ENCODE peak calls at places on chromosomes 6 and 20, in seven cellular contexts. Y, A, Z, L, R, H and E are unnamed samples. For H3K4me1, the result is how much of the 10 kb centered on the place peaks cover.

GRCh38 chr6:142635130-142635529 is 309.8 kb downstream of the HIVEP2 start:
- DNase-seq in A (no peak), Z (no peak), H (peak), Y (no peak), L (no peak), R (no peak), E (no peak)

GRCh38 chr6:97947841-97948240 is 664.8 kb upstream of the MMS22L start:
- DNase-seq in H (peak), Y (peak), Z (no peak), A (no peak), L (no peak), R (peak), E (no peak)

GRCh38 chr6:116530436-116530835 is 15.0 kb downstream of the TRAPPC3L start:
- DNase-seq in R (no peak), Z (no peak), Y (no peak), A (no peak), L (no peak), H (peak), E (no peak)

GRCh38 chr6:112231609-112232060 is 22.7 kb downstream of the LAMA4 start:
- DNase-seq in L (no peak), R (no peak), H (peak), Y (no peak), Z (no peak), A (no peak), E (no peak)

GRCh38 chr6:157317129-157317814 is 6.0 kb downstream of the TMEM242 start:
- DNase-seq in Y (peak), A (peak), R (no peak), Z (no peak), L (no peak), H (peak), E (no peak)

GRCh38 chr20:13271977-13272975 is 51.2 kb downstream of the ISM1 start:
- DNase-seq in H (no peak), A (no peak), Y (no peak), R (no peak), Z (no peak), L (no peak), E (no peak)

GRCh38 chr6:2133718-2134310 is 111.6 kb downstream of the GMDS start:
- DNase-seq in Y (no peak), Z (no peak), L (no peak), H (no peak), A (no peak), R (no peak), E (no peak)

GRCh38 chr6:56851104-56851503 is 103.8 kb upstream of the BEND6 start:
- DNase-seq in L (no peak), Y (no peak), H (peak), Z (no peak), A (no peak), R (no peak), E (no peak)

GRCh38 chr20:10786678-10787077 is 112.9 kb upstream of the JAG1 start:
- DNase-seq in H (no peak), Y (no peak), A (no peak), L (no peak), Z (no peak), R (no peak), E (no peak)

GRCh38 chr6:154615483-154616025 is 105.1 kb upstream of the CNKSR3 start:
- DNase-seq in H (peak), A (no peak), R (peak), L (no peak), Y (peak), Z (no peak), E (no peak)

GRCh38 chr6:23511797-23512196 is 614.2 kb upstream of the NRSN1 start:
- DNase-seq in L (no peak), R (no peak), Y (no peak), A (no peak), Z (no peak), H (no peak), E (no peak)

GRCh38 chr20:11880694-11881093 is 37.0 kb upstream of the BTBD3 start:
- DNase-seq in A (no peak), Z (no peak), Y (no peak), H (no peak), R (no peak), L (no peak), E (no peak)

GRCh38 chr20:63483834-63484233 is 11.4 kb upstream of the KCNQ2 start:
- DNase-seq in R (no peak), H (no peak), L (no peak), Y (no peak), Z (no peak), A (no peak), E (no peak)

GRCh38 chr20:25039697-25040437 is 18.1 kb downstream of the ACSS1 start:
- DNase-seq in R (peak), Z (no peak), L (no peak), A (peak), H (peak), Y (peak), E (no peak)
- H3K4me3 ChIP-seq in R (peak), Z (no peak), L (no peak), A (peak), H (peak), Y (no peak), E (no peak)

DNA sequence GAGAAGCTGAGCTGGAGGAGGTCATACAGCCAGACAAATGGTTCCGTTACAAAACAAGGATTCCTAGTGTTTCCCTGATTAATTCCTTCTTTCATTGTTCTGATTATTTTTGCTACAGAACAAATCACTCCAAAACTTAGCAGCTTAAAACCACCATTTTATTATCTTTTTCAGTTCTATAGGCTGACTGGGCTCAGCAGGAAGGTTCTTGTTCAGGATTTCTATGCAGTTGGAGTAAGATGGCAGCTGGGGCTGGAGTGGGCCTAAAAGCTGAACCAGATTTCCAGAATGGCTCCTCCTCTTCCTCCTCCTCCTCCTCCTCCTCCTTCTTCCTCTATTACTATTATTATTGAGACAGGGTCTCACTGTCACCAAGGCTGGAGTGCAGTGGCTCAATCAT is 112.2 kb upstream of the SHLD1 start:
- DNase-seq in Z (no peak), R (no peak), Y (no peak), H (no peak), A (no peak), L (no peak), E (no peak)
- H3K4me1 ChIP-seq in Z (under half), R (under half), Y (under half), H (under half), A (under half), L (under half), E (under half)

DNA sequence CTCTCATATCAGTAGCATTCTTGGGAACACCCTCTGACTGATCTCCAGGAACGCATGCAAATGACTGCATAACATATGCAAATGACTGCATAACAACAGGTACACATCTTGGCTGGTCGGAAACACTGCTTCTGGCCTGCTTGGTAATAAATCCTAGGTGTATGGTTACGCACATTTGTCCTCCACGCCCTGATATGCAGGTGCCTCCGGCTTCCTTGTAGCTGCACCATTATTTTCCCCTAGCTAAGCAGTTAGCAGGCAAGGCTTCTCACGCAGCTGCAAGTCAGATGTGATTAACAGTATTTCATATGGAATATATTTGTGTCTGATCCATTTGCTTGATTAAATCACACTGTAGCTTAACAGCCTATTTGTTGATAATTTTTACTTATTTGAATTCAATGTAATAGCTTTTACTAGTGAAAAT is 5.9 kb downstream of the RPS6KA2 start:
- DNase-seq in Z (no peak), A (no peak), Y (no peak), H (no peak), R (no peak), L (no peak), E (no peak)
- H3K27ac ChIP-seq in Z (no peak), A (peak), Y (no peak), H (peak), R (peak), L (no peak), E (no peak)

GRCh38 chr20:30811896-30812671 is 445.4 kb upstream of the DEFB115 start:
- DNase-seq in L (no peak), A (no peak), R (peak), Z (no peak), Y (peak), H (peak), E (no peak)
- H3K4me3 ChIP-seq in L (no peak), A (no peak), R (no peak), Z (no peak), Y (no peak), H (peak), E (no peak)